ENCODE peak calls at places on chromosome 7, in four cellular contexts. M is heart right ventricle, U is body of pancreas, E is PC-9. J is an unnamed sample.

GRCh38 chr7:131235489-131236317 is 92.0 kb upstream of the MKLN1 start:
- DNase-seq in U (peak; percentile 60), M (no peak), E (peak; percentile 86), J (no peak)

GRCh38 chr7:109864263-109864662 is 1226.7 kb upstream of the LRRN3 start:
- DNase-seq in U (no peak), M (no peak), E (no peak), J (no peak)

GRCh38 chr7:44983742-44984477 is 5.1 kb upstream of the MYO1G start:
- DNase-seq in M (no peak), U (no peak), E (no peak), J (no peak)

GRCh38 chr7:110156511-110156910 is 934.4 kb upstream of the LRRN3 start:
- DNase-seq in E (no peak), U (no peak), M (no peak), J (no peak)

GRCh38 chr7:50367098-50367497 is 62.6 kb downstream of the IKZF1 start:
- DNase-seq in U (no peak), M (no peak), E (no peak), J (no peak)

GRCh38 chr7:131322046-131322445 is 5.6 kb upstream of the MKLN1 start:
- DNase-seq in U (no peak), E (no peak), M (no peak), J (no peak)

GRCh38 chr7:112160771-112161150 is 45.4 kb downstream of the DOCK4 start:
- DNase-seq in U (no peak), E (no peak), M (no peak), J (no peak)

GRCh38 chr7:35755711-35756110 is 45.1 kb upstream of the SEPTIN7 start:
- DNase-seq in E (no peak), M (no peak), U (no peak), J (no peak)

GRCh38 chr7:36735172-36735571 is 10.9 kb upstream of the AOAH start:
- DNase-seq in U (no peak), M (no peak), E (no peak), J (no peak)

GRCh38 chr7:69599879-69600764 is 1.8 kb downstream of the AUTS2 start:
- DNase-seq in U (no peak), E (no peak), M (peak; percentile 21), J (no peak)

GRCh38 chr7:155945670-155946325 is 133.5 kb upstream of the SHH start:
- DNase-seq in U (no peak), E (no peak), M (no peak), J (no peak)

GRCh38 chr7:27130540-27131389 is at the start of gene HOXA4:
- DNase-seq in E (no peak), U (peak; percentile 62), M (peak; percentile 61), J (peak; percentile 66)

GRCh38 chr7:31373337-31374289 is 33.1 kb upstream of the NEUROD6 start:
- DNase-seq in M (no peak), U (peak; percentile 59), E (no peak), J (no peak)

GRCh38 chr7:41103331-41103730 is 599.6 kb downstream of the INHBA start:
- DNase-seq in M (no peak), E (no peak), U (no peak), J (no peak)

GRCh38 chr7:2971914-2972530 is 71.6 kb downstream of the CARD11 start:
- DNase-seq in M (no peak), E (no peak), U (no peak), J (peak; percentile 19)

GRCh38 chr7:39453743-39454355 is 112.4 kb upstream of the YAE1 start:
- DNase-seq in E (no peak), U (peak; percentile 34), M (no peak), J (no peak)

GRCh38 chr7:27560706-27561235 is 101.9 kb downstream of the HIBADH start:
- DNase-seq in E (no peak), M (no peak), U (no peak), J (no peak)

GRCh38 chr7:32611201-32611691 is 116.0 kb downstream of the AVL9 start:
- DNase-seq in M (no peak), U (no peak), E (no peak), J (no peak)

GRCh38 chr7:77455334-77455733 is 39.2 kb upstream of the GSAP start:
- DNase-seq in U (no peak), E (peak; percentile 79), M (peak; percentile 43), J (no peak)

GRCh38 chr7:98372993-98373392 is 27.9 kb downstream of the BAIAP2L1 start:
- DNase-seq in M (no peak), U (peak; percentile 24), E (no peak), J (no peak)

GRCh38 chr7:157925383-157925875 is 588.6 kb downstream of the DNAJB6 start:
- DNase-seq in U (no peak), E (no peak), M (no peak), J (peak; percentile 38)

GRCh38 chr7:104552102-104552501 is 223.7 kb downstream of the LHFPL3 start:
- DNase-seq in M (peak; percentile 15), U (peak; percentile 40), E (no peak), J (no peak)

GRCh38 chr7:47291461-47292051 is 290.4 kb downstream of the TNS3 start:
- DNase-seq in M (no peak), E (peak; percentile 76), U (no peak), J (no peak)

GRCh38 chr7:130734525-130735272 is 692 bp upstream of the KLF14 start:
- DNase-seq in M (no peak), E (peak; percentile 25), U (no peak), J (no peak)

GRCh38 chr7:54823776-54824175 is 64.8 kb upstream of the SEC61G start:
- DNase-seq in M (no peak), E (no peak), U (no peak), J (no peak)

GRCh38 chr7:81705206-81705605 is 64.6 kb downstream of the HGF start:
- DNase-seq in U (no peak), M (no peak), E (no peak), J (no peak)

GRCh38 chr7:21946228-21946709 is 570 bp upstream of the CDCA7L start:
- DNase-seq in M (no peak), E (peak; percentile 83), U (no peak), J (no peak)

GRCh38 chr7:34034728-34035127 is 129.4 kb downstream of the BMPER start:
- DNase-seq in M (no peak), E (no peak), U (no peak), J (no peak)

GRCh38 chr7:13851756-13852155 is 137.7 kb downstream of the ETV1 start:
- DNase-seq in E (no peak), U (no peak), M (no peak), J (no peak)

GRCh38 chr7:116337013-116337412 is 126.7 kb downstream of the TES start:
- DNase-seq in E (no peak), M (no peak), U (no peak), J (no peak)

GRCh38 chr7:132580277-132580676 is 4.0 kb upstream of the PLXNA4 start:
- DNase-seq in E (no peak), M (no peak), U (no peak), J (no peak)

GRCh38 chr7:20834656-20835055 is 48.0 kb upstream of the SP8 start:
- DNase-seq in M (no peak), E (no peak), U (no peak), J (no peak)

GRCh38 chr7:3157541-3158287 is 114.0 kb upstream of the CARD11 start:
- DNase-seq in U (no peak), E (no peak), M (no peak), J (no peak)

GRCh38 chr7:42227931-42228591 is 8.9 kb downstream of the GLI3 start:
- DNase-seq in M (peak; percentile 20), U (peak; percentile 16), E (no peak), J (no peak)

GRCh38 chr7:44071726-44072363 is 6.5 kb upstream of the PGAM2 start:
- DNase-seq in U (no peak), E (no peak), M (no peak), J (no peak)

GRCh38 chr7:101896312-101896711 is 78.9 kb downstream of the CUX1 start:
- DNase-seq in U (no peak), M (no peak), E (no peak), J (no peak)

GRCh38 chr7:70420263-70420662 is 711.7 kb upstream of the GALNT17 start:
- DNase-seq in U (no peak), E (no peak), M (no peak), J (no peak)

GRCh38 chr7:98956937-98957336 is 78.6 kb downstream of the TRRAP start:
- DNase-seq in E (no peak), M (peak; percentile 33), U (no peak), J (no peak)

DNA sequence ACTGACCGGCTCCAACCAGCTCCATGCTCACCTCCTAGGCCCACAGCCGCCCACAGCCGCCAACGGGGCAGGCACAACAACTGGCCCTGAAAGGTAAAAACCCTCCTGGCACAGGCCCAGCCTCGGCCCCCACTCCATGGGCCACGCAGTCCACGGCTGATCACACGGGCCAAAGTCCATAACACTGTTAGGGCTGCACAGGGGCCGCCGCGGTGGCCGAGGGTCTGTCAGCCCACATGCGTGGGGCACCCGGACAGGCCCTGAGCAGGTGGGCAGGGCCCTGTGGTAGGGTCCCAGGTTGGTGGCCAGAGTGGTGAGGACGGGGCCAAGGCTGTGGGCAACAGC is 29.0 kb downstream of the CYP2W1 start:
- DNase-seq in E (no peak), M (no peak), U (no peak), J (no peak)
- H3K27ac ChIP-seq in E (no peak overlapping the region), M (no peak overlapping the region), U (no peak overlapping the region), J (no peak overlapping the region)

GRCh38 chr7:138565451-138566114 is 105.5 kb downstream of the TRIM24 start:
- DNase-seq in U (no peak), M (no peak), E (peak; percentile 43), J (no peak)

GRCh38 chr7:138564365-138564764 is 104.3 kb downstream of the TRIM24 start:
- DNase-seq in U (no peak), E (peak; percentile 90), M (no peak), J (no peak)

GRCh38 chr7:138563808-138564207 is 103.7 kb downstream of the TRIM24 start:
- DNase-seq in U (no peak), E (no peak), M (no peak), J (no peak)

GRCh38 chr7:138568655-138569054 is 108.6 kb downstream of the TRIM24 start:
- DNase-seq in E (no peak), M (no peak), U (no peak), J (no peak)

GRCh38 chr7:138565071-138565450 is 105.0 kb downstream of the TRIM24 start:
- DNase-seq in U (no peak), M (no peak), E (no peak), J (no peak)
- H3K4me3 ChIP-seq in U (no peak overlapping the region), M (no peak overlapping the region), E (peak overlapping the region; percentile 41), J (no peak overlapping the region)

DNA sequence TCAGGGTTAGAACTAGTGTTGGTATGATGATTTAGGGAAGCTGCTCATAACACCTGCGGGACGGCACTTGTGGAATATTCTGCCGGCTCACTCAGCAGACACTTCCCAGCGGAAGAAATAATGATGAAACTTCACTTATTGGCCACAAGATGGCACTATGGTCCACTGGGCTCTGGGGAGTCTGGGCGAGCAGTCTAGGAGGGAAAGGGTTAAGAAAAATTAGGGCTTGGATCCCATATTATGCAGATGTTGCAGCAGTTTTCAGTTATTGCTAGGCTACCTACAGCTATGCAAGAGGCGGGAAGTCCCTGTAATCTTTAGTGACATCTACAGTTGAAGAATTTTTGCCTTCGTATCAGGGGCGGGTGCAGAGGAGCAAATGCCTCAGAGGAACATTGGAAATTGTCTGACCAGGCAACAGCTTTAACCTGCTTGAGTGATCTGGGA is 238.7 kb upstream of the PRSS58 start:
- DNase-seq in E (peak; percentile 98), M (no peak), U (no peak), J (no peak)
- TF ChIP-seq CTCF in E (peak; percentile 95), M (peak; percentile 68), U (peak; percentile 55), J (peak; percentile 60)

GRCh38 chr7:1530946-1531262 is 402 bp downstream of the MAFK start:
- DNase-seq in M (no peak), U (peak; percentile 26), E (no peak), J (no peak)
- H3K27ac ChIP-seq in M (peak overlapping the region; percentile 73), U (peak overlapping the region; percentile 98), E (peak overlapping the region; percentile 89), J (peak overlapping the region; percentile 99)

GRCh38 chr7:137989590-137989989 is 12.3 kb downstream of the CREB3L2 start:
- DNase-seq in M (no peak), E (no peak), U (no peak), J (no peak)
- H3K4me3 ChIP-seq in M (no peak overlapping the region), E (no peak overlapping the region), U (no peak overlapping the region), J (peak overlapping the region; percentile 43)

J was measured in coronary artery.